ENCODE peak calls at places on chromosomes 3 and 15, in four cellular contexts. W is neuronal stem cell; M is stimulated activated naive CD8-positive, alpha-beta T cell treated with anti-CD3 and anti-CD28 coated beads, Interleukin-15, amount 100 ng/mL, for 72 hours; R is Calu3. U is an unnamed sample.

GRCh38 chr3:65664927-65665326 is 373.8 kb downstream of the MAGI1 start:
- DNase-seq in W (no peak), M (no peak), R (no peak), U (no peak)

GRCh38 chr15:86629409-86629808 is 549.7 kb downstream of the AGBL1 start:
- DNase-seq in R (no peak), W (no peak), M (no peak), U (no peak)

GRCh38 chr3:46843508-46843907 is 19.7 kb downstream of the MYL3 start:
- DNase-seq in M (no peak), R (no peak), W (no peak), U (no peak)

GRCh38 chr15:78243491-78243941 is 9.2 kb upstream of the ACSBG1 start:
- DNase-seq in M (no peak), W (no peak), R (peak; percentile 42), U (no peak)

GRCh38 chr3:196962930-196963259 is 5.7 kb downstream of the PIGZ start:
- DNase-seq in R (no peak), M (no peak), W (no peak), U (no peak)

GRCh38 chr15:59111267-59111666 is 6.3 kb downstream of the CCNB2 start:
- DNase-seq in M (no peak), R (no peak), W (no peak), U (no peak)

GRCh38 chr3:39378092-39378491 is 5.1 kb upstream of the SLC25A38 start:
- DNase-seq in M (peak; percentile 35), W (peak; percentile 14), R (peak; percentile 71), U (peak; percentile 45)

GRCh38 chr3:178443634-178444033 is 92.6 kb upstream of the KCNMB2 start:
- DNase-seq in W (no peak), M (no peak), R (no peak), U (no peak)

GRCh38 chr15:56832125-56832524 is 86.3 kb upstream of the TCF12 start:
- DNase-seq in M (no peak), R (no peak), W (no peak), U (no peak)

GRCh38 chr3:138474163-138474562 is 39.7 kb downstream of the ESYT3 start:
- DNase-seq in W (no peak), M (no peak), R (no peak), U (no peak)

GRCh38 chr3:193970773-193971206 is 165.2 kb upstream of the HES1 start:
- DNase-seq in W (no peak), R (peak; percentile 24), M (no peak), U (no peak)

GRCh38 chr15:96360581-96361308 is 30.2 kb downstream of the NR2F2 start:
- DNase-seq in M (no peak), W (peak; percentile 69), R (no peak), U (no peak)

GRCh38 chr15:96767703-96768434 is 437.4 kb downstream of the NR2F2 start:
- DNase-seq in M (no peak), R (no peak), W (no peak), U (no peak)

GRCh38 chr3:22016197-22016596 is 265.2 kb upstream of the ZNF385D start:
- DNase-seq in M (no peak), W (no peak), R (no peak), U (no peak)

GRCh38 chr3:52289747-52290595 is 2.3 kb downstream of the GLYCTK start:
- DNase-seq in W (no peak), R (peak; percentile 47), M (no peak), U (no peak)

U was measured in HCT116.